ENCODE peak calls at places on chromosomes 1 and 21, in ten cellular contexts. U, C, M, R, T, A, Q, K, G and S are unnamed samples. For H3K27me3 and H3K4me1, the result is how much of the 10 kb centered on the place peaks cover.

GRCh38 chr1:161940866-161941591 is 82.6 kb downstream of the OLFML2B start:
- DNase-seq in U (no peak), C (no peak), M (no peak), R (no peak), T (no peak), A (peak), Q (no peak), K (no peak), G (no peak), S (no peak)

GRCh38 chr1:230735447-230735846 is 11.7 kb upstream of the CAPN9 start:
- DNase-seq in U (no peak), C (no peak), M (peak), R (no peak), T (no peak), A (no peak), Q (no peak), K (peak), G (no peak), S (no peak)

GRCh38 chr1:20475002-20475401 is 11.0 kb downstream of the CAMK2N1 start:
- DNase-seq in U (no peak), C (no peak), M (no peak), R (no peak), T (no peak), A (no peak), Q (no peak), K (no peak), G (no peak), S (no peak)

GRCh38 chr1:25206201-25206600 is 26.1 kb downstream of the SYF2 start:
- DNase-seq in U (no peak), C (no peak), M (no peak), R (no peak), T (no peak), A (no peak), Q (no peak), K (no peak), G (no peak), S (no peak)

GRCh38 chr1:230208619-230209261 is 141.7 kb downstream of the GALNT2 start:
- DNase-seq in U (no peak), C (no peak), M (no peak), R (no peak), T (no peak), A (no peak), Q (no peak), K (no peak), G (no peak), S (no peak)

GRCh38 chr1:151919246-151919645 is 9.9 kb upstream of the THEM4 start:
- DNase-seq in U (no peak), C (no peak), M (no peak), R (no peak), T (no peak), A (no peak), Q (no peak), K (no peak), G (no peak), S (no peak)

GRCh38 chr1:110003747-110004428 is 19.3 kb downstream of the AHCYL1 start:
- DNase-seq in U (peak), C (no peak), M (peak), R (peak), T (peak), A (peak), Q (peak), K (peak), G (peak), S (peak)

GRCh38 chr1:26263212-26263611 is 16.7 kb upstream of the SH3BGRL3 start:
- DNase-seq in U (no peak), C (no peak), M (no peak), R (no peak), T (no peak), A (no peak), Q (no peak), K (no peak), G (no peak), S (no peak)

GRCh38 chr1:75257424-75257823 is 123.2 kb downstream of the LHX8 start:
- DNase-seq in U (no peak), C (no peak), M (no peak), R (no peak), T (no peak), A (no peak), Q (no peak), K (no peak), G (no peak), S (no peak)

GRCh38 chr1:41716188-41717130 is 202.3 kb downstream of the HIVEP3 start:
- DNase-seq in U (no peak), C (no peak), M (no peak), R (no peak), T (no peak), A (no peak), Q (no peak), K (no peak), G (no peak), S (no peak)

GRCh38 chr1:27686223-27686990 is 14.4 kb upstream of the IFI6 start:
- DNase-seq in U (peak), C (no peak), M (peak), R (no peak), T (no peak), A (no peak), Q (no peak), K (no peak), G (no peak), S (no peak)

DNA sequence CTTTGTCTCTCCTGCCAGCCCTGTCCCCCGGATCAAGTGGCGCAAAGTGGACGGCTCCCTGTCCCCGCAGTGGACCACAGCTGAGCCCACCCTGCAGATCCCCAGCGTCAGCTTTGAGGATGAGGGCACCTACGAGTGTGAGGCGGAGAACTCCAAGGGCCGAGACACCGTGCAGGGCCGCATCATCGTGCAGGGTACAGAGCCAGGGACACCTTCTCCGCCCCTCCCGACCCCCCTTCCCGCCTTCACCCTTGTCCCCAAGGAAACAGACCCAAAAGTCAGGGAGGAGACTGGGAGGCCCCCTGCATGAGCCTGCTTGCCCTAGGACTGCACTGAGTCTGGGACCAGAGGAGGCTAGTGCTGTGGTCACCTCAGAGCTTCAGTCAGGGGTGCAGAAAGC is 18.2 kb downstream of the CNTN2 start:
- DNase-seq in U (no peak), C (no peak), M (no peak), R (no peak), T (no peak), A (no peak), Q (no peak), K (no peak), G (no peak), S (no peak)
- H3K27me3 ChIP-seq in U (under half), C (under half), M (under half), R (under half), T (under half), A (under half), Q (under half), K (under half), G (under half), S (under half)

GRCh38 chr1:11906870-11907269 is 19.4 kb downstream of the KIAA2013 start:
- DNase-seq in U (no peak), C (no peak), M (no peak), R (no peak), T (no peak), A (no peak), Q (no peak), K (no peak), G (no peak), S (no peak)
- H3K27ac ChIP-seq in U (no peak), C (no peak), M (no peak), R (no peak), T (no peak), A (no peak), Q (no peak), K (peak), G (no peak), S (no peak)

GRCh38 chr1:94739521-94740061 is 80.6 kb upstream of the SLC44A3 start:
- DNase-seq in U (no peak), C (no peak), M (no peak), R (peak), T (peak), A (peak), Q (no peak), K (no peak), G (no peak), S (no peak)
- H3K4me1 ChIP-seq in U (under half), C (under half), M (under half), R (under half), T (under half), A (under half), Q (under half), K (under half), G (under half), S (under half)

DNA sequence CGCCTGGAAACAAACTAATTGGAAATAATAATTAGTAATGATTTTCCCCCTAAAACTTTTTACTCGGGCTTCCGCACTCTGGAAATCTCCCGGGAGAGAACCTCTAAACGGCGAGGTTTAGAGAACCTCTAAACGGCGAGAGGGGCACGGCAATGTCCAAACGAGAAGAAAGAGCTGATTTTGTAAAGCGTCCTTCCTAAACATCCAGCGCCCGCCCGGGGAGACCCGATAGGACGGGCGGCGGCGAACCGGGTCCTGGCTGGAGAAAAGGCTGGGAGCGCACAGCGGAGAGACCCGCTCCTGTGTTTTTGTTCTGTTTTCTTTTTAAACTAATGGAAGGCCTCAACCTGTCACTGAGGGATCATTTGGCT is 1.6 kb downstream of the PAX7 start:
- DNase-seq in U (no peak), C (no peak), M (no peak), R (no peak), T (no peak), A (no peak), Q (no peak), K (no peak), G (no peak), S (no peak)
- H3K27me3 ChIP-seq in U (half or more), C (half or more), M (half or more), R (under half), T (under half), A (half or more), Q (half or more), K (under half), G (half or more), S (half or more)

DNA sequence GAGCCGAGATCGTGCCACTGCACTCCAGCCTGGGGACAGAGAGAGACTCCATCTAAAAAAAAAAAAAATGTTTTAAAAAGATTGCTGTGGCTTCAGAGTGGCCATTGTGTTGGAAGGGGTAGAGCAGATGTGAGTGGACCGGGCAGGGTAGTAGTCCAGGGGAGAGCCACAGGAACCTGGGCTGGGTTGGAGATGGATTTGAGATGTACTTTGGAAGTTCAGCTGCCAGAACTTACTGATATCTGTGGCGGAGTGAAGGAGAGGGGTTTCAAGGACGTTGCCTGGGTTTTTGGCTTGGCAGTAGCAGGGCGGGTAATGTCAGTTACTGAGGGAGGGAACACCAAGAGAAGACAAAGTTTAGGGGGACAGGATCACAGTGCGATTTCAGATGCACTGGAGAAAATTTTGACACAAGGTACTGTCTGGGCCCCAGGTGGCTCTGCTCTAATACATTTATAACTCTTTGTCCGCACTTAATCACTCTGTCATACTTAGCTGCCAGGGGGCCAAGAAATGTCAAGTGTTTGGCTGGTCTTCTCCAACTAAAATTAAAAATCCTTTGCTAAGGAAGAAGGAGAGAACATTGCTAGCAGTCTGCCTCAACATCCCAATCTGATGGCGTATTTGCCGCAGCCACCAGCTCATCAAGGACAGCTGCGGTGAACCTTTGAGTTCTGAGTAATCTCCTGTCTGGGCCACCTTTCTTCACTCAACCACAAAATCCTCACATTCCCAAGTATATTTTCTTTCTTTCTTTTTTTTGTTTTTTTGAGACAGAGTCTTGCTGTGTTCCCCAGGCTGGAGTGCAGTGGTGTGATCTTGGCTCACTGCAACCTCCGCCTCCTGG is 9.6 kb downstream of the EPHX1 start:
- DNase-seq in U (no peak), C (no peak), M (no peak), R (no peak), T (no peak), A (no peak), Q (no peak), K (no peak), G (peak), S (no peak)
- H3K27ac ChIP-seq in U (peak), C (peak), M (no peak), R (peak), T (peak), A (no peak), Q (no peak), K (no peak), G (peak), S (peak)

GRCh38 chr21:42233067-42233981 is 14.4 kb downstream of the ABCG1 start:
- DNase-seq in U (peak), C (no peak), M (peak), R (peak), T (peak), A (peak), Q (peak), K (no peak), G (peak), S (peak)
- H3K4me1 ChIP-seq in U (half or more), C (under half), M (under half), R (half or more), T (under half), A (under half), Q (under half), K (under half), G (under half), S (half or more)

DNA sequence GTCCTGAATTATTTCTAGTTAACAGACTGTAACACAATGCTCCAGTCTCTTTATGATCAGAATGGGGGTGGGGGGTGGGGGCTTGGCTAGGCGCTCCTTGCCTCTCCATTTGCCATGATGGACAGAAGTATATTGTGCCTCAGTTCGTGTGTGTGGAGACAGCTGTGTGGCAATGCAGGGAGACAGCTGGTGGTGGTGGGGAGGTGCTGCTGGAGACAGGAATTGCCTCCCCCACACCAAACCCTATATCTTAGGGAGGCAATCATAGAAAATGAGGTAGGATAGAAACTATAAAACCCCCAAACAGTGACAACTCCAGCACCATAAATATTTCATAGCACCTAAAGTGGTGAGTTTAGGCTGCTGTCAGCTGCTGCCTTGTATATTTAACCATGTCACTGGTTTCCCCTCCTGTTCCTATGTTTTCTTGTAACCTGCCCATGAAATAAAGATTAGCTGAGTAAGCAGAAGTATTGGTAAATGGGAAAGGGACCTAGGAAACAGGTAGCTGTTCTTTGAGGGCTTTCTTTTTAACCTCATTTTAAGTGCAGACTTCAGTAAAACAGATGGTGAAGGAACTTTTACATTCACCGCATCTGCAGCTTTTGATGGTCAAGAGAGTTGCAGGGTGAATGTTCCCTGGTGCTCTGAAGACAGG is 3.4 kb downstream of the PLXNA2 start:
- DNase-seq in U (no peak), C (no peak), M (no peak), R (no peak), T (no peak), A (no peak), Q (no peak), K (no peak), G (no peak), S (no peak)
- H3K27me3 ChIP-seq in U (under half), C (under half), M (under half), R (under half), T (under half), A (under half), Q (under half), K (half or more), G (under half), S (under half)

GRCh38 chr1:247953409-247953808 is 4.8 kb downstream of the OR2L8 start:
- DNase-seq in U (no peak), C (no peak), M (no peak), R (no peak), T (no peak), A (no peak), Q (no peak), K (no peak), G (no peak), S (no peak)
- H3K27ac ChIP-seq in U (no peak), C (no peak), M (no peak), R (no peak), T (no peak), A (no peak), Q (no peak), K (no peak), G (no peak), S (no peak)

GRCh38 chr1:177490240-177490639 is 319.5 kb downstream of the BRINP2 start:
- DNase-seq in U (no peak), C (no peak), M (no peak), R (no peak), T (no peak), A (no peak), Q (no peak), K (no peak), G (no peak), S (no peak)

GRCh38 chr1:177490786-177491185 is 320.0 kb downstream of the BRINP2 start:
- DNase-seq in U (no peak), C (no peak), M (no peak), R (no peak), T (no peak), A (no peak), Q (no peak), K (no peak), G (no peak), S (no peak)

GRCh38 chr1:177495878-177496277 is 325.1 kb downstream of the BRINP2 start:
- DNase-seq in U (no peak), C (no peak), M (no peak), R (no peak), T (no peak), A (peak), Q (no peak), K (no peak), G (no peak), S (no peak)
- H3K4me1 ChIP-seq in U (under half), C (under half), M (under half), R (under half), T (under half), A (under half), Q (under half), K (under half), G (under half), S (under half)